ENCODE peak calls at places on chromosomes 12 and 14, in six cellular contexts. Z is uterus, T is body of pancreas, D is MM.1S, I is GM23338, H is aorta. M is an unnamed sample. For H3K4me1, the result is how much of the 10 kb centered on the place peaks cover.

GRCh38 chr12:49750027-49750977 is 8.9 kb downstream of the TMBIM6 start:
- DNase-seq in Z (no peak), T (no peak), D (no peak), I (peak), H (no peak), M (peak)

GRCh38 chr12:67884596-67884995 is 104.7 kb upstream of the IFNG-AS1 start:
- DNase-seq in Z (no peak), T (no peak), D (no peak), I (no peak), H (no peak), M (no peak)

GRCh38 chr12:64621257-64621942 is 11.1 kb downstream of the RASSF3 start:
- DNase-seq in Z (peak), T (no peak), D (no peak), I (no peak), H (peak), M (no peak)

GRCh38 chr12:119157528-119157927 is 21.2 kb upstream of the HSPB8 start:
- DNase-seq in Z (no peak), T (no peak), D (no peak), I (no peak), H (peak), M (no peak)

GRCh38 chr12:63889721-63890509 is 45.4 kb downstream of the SRGAP1 start:
- DNase-seq in Z (no peak), T (no peak), D (no peak), I (no peak), H (no peak), M (no peak)

GRCh38 chr14:68659021-68659931 is 133.6 kb downstream of the ZFP36L1 start:
- DNase-seq in Z (peak), T (no peak), D (no peak), I (no peak), H (no peak), M (no peak)

GRCh38 chr14:68576496-68577244 is 216.2 kb downstream of the ZFP36L1 start:
- DNase-seq in Z (no peak), T (no peak), D (no peak), I (no peak), H (no peak), M (no peak)

GRCh38 chr12:102876883-102877282 is 40.2 kb downstream of the PAH start:
- DNase-seq in Z (no peak), T (no peak), D (no peak), I (peak), H (no peak), M (no peak)

GRCh38 chr14:76904100-76904739 is 78.0 kb downstream of the LRRC74A start:
- DNase-seq in Z (peak), T (no peak), D (no peak), I (no peak), H (peak), M (no peak)

GRCh38 chr14:69335421-69335820 is 62.7 kb downstream of the ERH start:
- DNase-seq in Z (no peak), T (no peak), D (no peak), I (no peak), H (no peak), M (no peak)

GRCh38 chr12:13957576-13957975 is 23.8 kb downstream of the GRIN2B start:
- DNase-seq in Z (no peak), T (no peak), D (no peak), I (no peak), H (no peak), M (no peak)

GRCh38 chr14:22569106-22569748 is 19.8 kb downstream of the DAD1 start:
- DNase-seq in Z (no peak), T (no peak), D (no peak), I (no peak), H (no peak), M (no peak)

GRCh38 chr12:108648371-108648770 is 14.7 kb upstream of the SELPLG start:
- DNase-seq in Z (no peak), T (no peak), D (no peak), I (no peak), H (no peak), M (no peak)
- H3K4me1 ChIP-seq in Z (under half), T (under half), D (under half), I (under half), H (under half), M (under half)

DNA sequence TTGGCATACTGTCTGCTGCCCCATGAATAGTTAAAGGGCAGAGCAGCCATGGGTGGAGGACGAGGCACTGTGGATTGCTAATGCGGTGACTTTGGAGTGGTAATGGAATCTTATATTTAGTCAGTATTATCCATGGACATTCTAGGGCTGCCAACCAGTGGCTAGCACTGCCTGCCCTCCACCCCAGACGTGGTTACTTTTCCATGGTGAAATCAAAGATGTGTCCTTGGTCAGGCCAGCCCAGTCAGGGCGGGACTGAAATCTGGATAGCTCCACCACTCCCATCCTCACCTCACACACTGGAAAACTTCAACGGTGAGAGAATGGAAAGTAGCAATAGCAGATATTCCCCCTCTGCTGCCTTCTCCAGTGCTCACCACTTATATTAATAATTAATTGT is 2.3 kb downstream of the TTC9 start:
- DNase-seq in Z (no peak), T (no peak), D (no peak), I (no peak), H (no peak), M (no peak)
- H3K4me1 ChIP-seq in Z (under half), T (under half), D (under half), I (half or more), H (under half), M (half or more)

DNA sequence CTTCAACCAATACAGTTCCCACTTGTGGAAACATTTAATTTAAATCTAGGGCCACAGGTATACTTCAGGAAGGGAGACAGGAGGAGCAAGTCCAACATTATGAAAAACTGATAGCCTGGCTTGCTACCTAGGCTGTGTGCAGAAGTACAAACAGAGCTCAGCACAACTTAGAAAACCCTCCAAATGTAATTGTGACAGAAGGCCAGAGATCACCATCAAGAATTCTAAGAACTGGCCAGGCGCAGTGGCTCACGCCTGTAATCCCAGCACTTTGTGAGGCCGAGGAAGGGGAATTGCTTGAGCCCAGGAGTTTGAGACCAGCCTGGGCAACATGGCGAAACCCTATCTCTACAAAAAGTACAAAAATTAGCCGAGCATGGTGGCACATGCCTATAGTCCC is 14.1 kb downstream of the ATP2B1 start:
- DNase-seq in Z (no peak), T (no peak), D (no peak), I (no peak), H (no peak), M (no peak)
- H3K4me1 ChIP-seq in Z (under half), T (under half), D (under half), I (under half), H (under half), M (half or more)

GRCh38 chr12:124774462-124775167 is 89.0 kb downstream of the SCARB1 start:
- DNase-seq in Z (peak), T (no peak), D (peak), I (no peak), H (no peak), M (peak)
- H3K4me1 ChIP-seq in Z (under half), T (under half), D (under half), I (under half), H (under half), M (under half)

DNA sequence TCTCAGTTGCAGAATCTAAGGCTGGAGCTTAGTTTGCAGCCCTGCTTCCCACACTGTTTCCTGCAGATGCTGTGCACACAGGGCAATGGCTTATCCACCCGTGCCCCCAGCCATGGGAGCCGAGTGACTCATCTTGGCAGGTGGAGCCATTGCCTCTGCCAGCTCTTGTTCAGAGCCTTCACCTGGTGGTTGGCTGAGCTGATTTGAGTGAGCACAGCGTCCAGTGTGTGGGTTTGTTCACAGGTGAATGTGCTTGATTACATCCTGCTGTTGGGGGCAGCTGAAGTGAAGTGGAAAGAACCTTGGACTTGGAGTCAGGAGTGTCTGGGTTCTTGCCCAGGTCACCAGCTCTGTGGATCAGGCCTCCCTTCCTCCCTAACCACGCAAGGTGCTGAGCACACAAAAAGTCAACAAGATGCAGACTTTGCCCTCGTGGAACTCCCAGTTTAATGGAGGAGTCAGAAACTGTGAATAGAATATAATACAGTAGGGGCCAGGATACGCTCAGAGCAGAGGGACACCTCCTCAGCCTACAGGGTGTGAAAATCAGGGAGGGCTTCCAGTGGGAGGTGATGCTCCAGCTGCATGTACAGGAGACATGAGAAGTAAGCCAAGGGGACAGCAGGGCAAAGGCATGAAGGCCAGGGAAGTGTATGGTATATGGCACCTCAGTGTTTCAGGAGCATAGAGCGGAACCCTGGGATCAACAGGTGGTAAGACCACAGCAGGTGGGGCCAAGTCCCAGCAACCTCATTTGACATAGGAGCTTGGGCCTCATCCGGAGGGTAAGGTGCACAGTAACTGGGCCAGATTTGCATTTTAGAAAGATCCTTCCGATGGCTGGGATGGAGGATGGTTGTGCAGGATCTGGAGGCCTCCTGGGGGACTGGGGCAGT is 22.8 kb downstream of the JDP2 start:
- DNase-seq in Z (peak), T (peak), D (no peak), I (no peak), H (peak), M (no peak)
- H3K4me1 ChIP-seq in Z (under half), T (half or more), D (under half), I (under half), H (under half), M (under half)

DNA sequence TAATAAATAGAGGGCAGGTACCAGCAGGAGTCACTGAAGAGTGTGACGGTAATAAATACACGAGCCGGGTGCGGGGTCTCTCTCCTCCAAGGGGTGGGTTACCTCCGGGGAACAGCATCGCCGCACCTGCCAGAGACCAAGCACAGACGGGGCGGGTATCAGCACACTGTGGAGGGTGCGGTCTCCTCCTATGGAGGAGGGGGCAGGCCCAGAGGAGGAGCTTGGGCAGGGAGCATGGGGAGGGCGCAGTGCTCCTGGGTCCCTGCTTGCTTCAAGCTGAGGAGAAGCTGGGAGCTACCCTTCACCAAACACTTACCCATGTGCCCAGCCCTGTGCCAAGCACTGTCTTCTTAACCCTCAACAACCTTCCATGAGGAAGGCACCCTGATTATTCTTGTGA is 12.8 kb downstream of the PGF start:
- DNase-seq in Z (no peak), T (no peak), D (no peak), I (no peak), H (peak), M (no peak)
- H3K4me1 ChIP-seq in Z (under half), T (under half), D (under half), I (under half), H (under half), M (half or more)

GRCh38 chr12:15774819-15775218 is 14.4 kb downstream of the EPS8 start:
- DNase-seq in Z (no peak), T (no peak), D (no peak), I (no peak), H (no peak), M (no peak)

GRCh38 chr12:15772405-15773018 is 16.7 kb downstream of the EPS8 start:
- DNase-seq in Z (no peak), T (no peak), D (no peak), I (peak), H (no peak), M (no peak)

GRCh38 chr12:15770021-15770420 is 19.2 kb downstream of the EPS8 start:
- DNase-seq in Z (no peak), T (no peak), D (no peak), I (no peak), H (no peak), M (no peak)

GRCh38 chr12:15767301-15767700 is 21.9 kb downstream of the EPS8 start:
- DNase-seq in Z (no peak), T (no peak), D (no peak), I (no peak), H (no peak), M (no peak)

GRCh38 chr12:15770581-15770980 is 18.6 kb downstream of the EPS8 start:
- DNase-seq in Z (no peak), T (no peak), D (no peak), I (no peak), H (no peak), M (no peak)
- H3K4me1 ChIP-seq in Z (under half), T (under half), D (under half), I (under half), H (under half), M (under half)

GRCh38 chr14:99576761-99577705 is 27.0 kb downstream of the CCDC85C start:
- DNase-seq in Z (peak), T (no peak), D (no peak), I (no peak), H (no peak), M (no peak)
- H3K4me1 ChIP-seq in Z (half or more), T (half or more), D (under half), I (under half), H (under half), M (under half)

GRCh38 chr12:66131067-66131688 is 628 bp upstream of the LLPH start:
- DNase-seq in Z (no peak), T (no peak), D (no peak), I (no peak), H (no peak), M (peak)
- H3K4me1 ChIP-seq in Z (under half), T (under half), D (under half), I (under half), H (under half), M (under half)